ENCODE peak calls at places on chromosome 17, in five cellular contexts. G, Z, N, L and F are unnamed samples.

GRCh38 chr17:62995377-62995885 is 29.4 kb downstream of the TANC2 start:
- DNase-seq in G (peak), Z (peak), N (peak), L (peak), F (no peak)

GRCh38 chr17:21379080-21379711 is 3.0 kb downstream of the KCNJ12 start:
- DNase-seq in G (no peak), Z (no peak), N (no peak), L (no peak), F (no peak)

GRCh38 chr17:62761884-62762283 is 46.2 kb downstream of the MARCHF10 start:
- DNase-seq in G (no peak), Z (no peak), N (no peak), L (no peak), F (peak)

GRCh38 chr17:66459811-66460270 is 157.4 kb downstream of the PRKCA start:
- DNase-seq in G (peak), Z (peak), N (peak), L (no peak), F (no peak)

GRCh38 chr17:36768355-36768754 is 167.0 kb downstream of the MRM1 start:
- DNase-seq in G (no peak), Z (no peak), N (no peak), L (peak), F (no peak)

GRCh38 chr17:36731091-36731490 is 129.7 kb downstream of the MRM1 start:
- DNase-seq in G (no peak), Z (no peak), N (no peak), L (no peak), F (no peak)

GRCh38 chr17:38789185-38789584 is 10.2 kb downstream of the PIP4K2B start:
- DNase-seq in G (no peak), Z (peak), N (no peak), L (no peak), F (no peak)

GRCh38 chr17:33924105-33924504 is 331.0 kb upstream of the CCL2 start:
- DNase-seq in G (no peak), Z (no peak), N (no peak), L (peak), F (no peak)

GRCh38 chr17:47119746-47120520 is 69.2 kb downstream of the CDC27 start:
- DNase-seq in G (no peak), Z (peak), N (peak), L (no peak), F (no peak)

GRCh38 chr17:44386182-44386525 is 3.3 kb downstream of the ITGA2B start:
- DNase-seq in G (no peak), Z (no peak), N (no peak), L (no peak), F (no peak)

GRCh38 chr17:1153795-1154546 is 25.8 kb downstream of the ABR start:
- DNase-seq in G (peak), Z (peak), N (peak), L (no peak), F (peak)

GRCh38 chr17:21678451-21679081 is 13.8 kb upstream of the KCNJ18 start:
- DNase-seq in G (no peak), Z (no peak), N (no peak), L (peak), F (no peak)

GRCh38 chr17:68821860-68822693 is 133.1 kb downstream of the ABCA8 start:
- DNase-seq in G (peak), Z (peak), N (peak), L (no peak), F (no peak)

GRCh38 chr17:67526700-67527099 is 149.6 kb downstream of the PITPNC1 start:
- DNase-seq in G (no peak), Z (no peak), N (no peak), L (no peak), F (no peak)

GRCh38 chr17:81509048-81509686 is 3.4 kb downstream of the ACTG1 start:
- DNase-seq in G (peak), Z (no peak), N (peak), L (no peak), F (no peak)

GRCh38 chr17:15744885-15745284 is 12.8 kb downstream of the TBC1D26 start:
- DNase-seq in G (no peak), Z (no peak), N (no peak), L (no peak), F (no peak)

GRCh38 chr17:73637866-73638265 is 6.4 kb downstream of the SDK2 start:
- DNase-seq in G (no peak), Z (no peak), N (no peak), L (no peak), F (no peak)

GRCh38 chr17:27975146-27976011 is 67.1 kb upstream of the NLK start:
- DNase-seq in G (no peak), Z (peak), N (no peak), L (no peak), F (no peak)

GRCh38 chr17:19310151-19310550 is 52.4 kb downstream of the B9D1 start:
- DNase-seq in G (no peak), Z (no peak), N (no peak), L (no peak), F (no peak)

GRCh38 chr17:45371414-45372324 is 54.8 kb upstream of the MAP3K14 start:
- DNase-seq in G (peak), Z (peak), N (peak), L (no peak), F (peak)

DNA sequence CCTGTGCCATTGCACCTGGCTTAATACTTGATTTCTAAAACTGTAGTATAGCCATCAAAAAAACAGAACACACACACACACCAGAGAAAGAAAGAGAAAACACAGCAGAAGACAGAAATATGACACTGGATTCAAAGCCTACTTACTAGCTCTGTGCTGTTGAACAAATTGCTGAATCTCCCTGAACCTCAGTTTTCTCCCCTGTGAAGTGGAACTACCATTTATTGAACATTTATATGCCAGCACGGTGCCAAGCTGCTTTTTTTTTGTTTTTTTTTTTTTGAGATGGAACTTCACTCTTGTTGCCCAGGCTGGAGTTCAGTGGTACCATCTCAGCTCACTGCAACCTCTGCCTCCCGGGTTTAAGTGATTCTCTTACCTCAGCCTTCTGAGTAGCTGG is 13.2 kb upstream of the ALOX12B start:
- DNase-seq in G (no peak), Z (no peak), N (no peak), L (no peak), F (no peak)
- TF ChIP-seq MAFK in G (no peak), Z (no peak), N (no peak), L (no peak), F (no peak)

DNA sequence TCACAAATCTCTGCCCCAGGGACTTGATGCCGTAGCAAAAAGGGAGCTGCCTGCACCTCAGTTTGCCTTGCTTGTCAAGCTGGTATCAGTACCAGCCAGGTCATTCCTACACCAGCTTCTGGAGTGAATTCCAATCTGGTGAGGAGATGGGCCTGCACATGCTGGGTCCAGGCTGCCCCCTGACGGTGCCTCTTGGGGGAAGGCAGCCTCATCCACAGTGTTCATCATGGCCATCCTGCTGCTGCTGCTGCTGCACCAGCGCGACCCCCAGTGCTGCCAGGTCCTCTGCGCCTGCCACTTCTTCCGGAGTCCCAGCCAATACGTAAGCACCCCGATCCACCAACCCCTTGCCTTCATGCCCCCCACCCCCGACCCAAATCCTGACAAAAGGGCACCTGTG is 8.3 kb downstream of the MRPL27 start:
- DNase-seq in G (no peak), Z (peak), N (no peak), L (no peak), F (no peak)
- TF ChIP-seq MAFK in G (no peak), Z (no peak), N (no peak), L (no peak), F (no peak)

DNA sequence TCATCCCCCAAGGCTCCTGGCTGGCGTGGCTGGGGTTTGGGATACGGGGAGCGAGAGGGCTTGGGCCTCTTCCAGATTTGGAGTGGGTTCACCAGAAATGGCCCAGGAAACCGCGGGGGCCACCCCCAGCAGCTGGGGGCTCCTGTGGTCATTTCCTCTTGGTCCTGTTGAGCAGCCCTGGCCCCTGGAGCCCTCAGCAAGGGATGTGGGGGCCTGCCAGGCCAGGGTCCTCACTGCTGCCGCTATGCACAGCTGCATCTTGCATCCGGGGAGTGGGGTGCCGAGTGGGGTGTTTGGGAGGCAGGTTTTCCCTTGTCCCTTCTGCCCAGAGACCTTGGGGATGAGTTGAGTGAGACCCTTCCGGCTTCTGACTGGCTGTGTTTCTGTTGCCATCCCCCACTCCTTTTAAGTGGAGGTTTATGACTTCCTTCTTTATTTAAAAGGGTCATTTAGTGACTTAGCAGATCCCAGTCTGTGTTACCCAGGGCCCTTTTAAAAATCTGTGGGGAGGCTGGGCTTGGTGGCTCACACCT is 319.8 kb downstream of the SEC14L1 start:
- DNase-seq in G (no peak), Z (no peak), N (no peak), L (no peak), F (no peak)
- TF ChIP-seq MAFK in G (no peak), Z (no peak), N (no peak), L (no peak), F (no peak)

DNA sequence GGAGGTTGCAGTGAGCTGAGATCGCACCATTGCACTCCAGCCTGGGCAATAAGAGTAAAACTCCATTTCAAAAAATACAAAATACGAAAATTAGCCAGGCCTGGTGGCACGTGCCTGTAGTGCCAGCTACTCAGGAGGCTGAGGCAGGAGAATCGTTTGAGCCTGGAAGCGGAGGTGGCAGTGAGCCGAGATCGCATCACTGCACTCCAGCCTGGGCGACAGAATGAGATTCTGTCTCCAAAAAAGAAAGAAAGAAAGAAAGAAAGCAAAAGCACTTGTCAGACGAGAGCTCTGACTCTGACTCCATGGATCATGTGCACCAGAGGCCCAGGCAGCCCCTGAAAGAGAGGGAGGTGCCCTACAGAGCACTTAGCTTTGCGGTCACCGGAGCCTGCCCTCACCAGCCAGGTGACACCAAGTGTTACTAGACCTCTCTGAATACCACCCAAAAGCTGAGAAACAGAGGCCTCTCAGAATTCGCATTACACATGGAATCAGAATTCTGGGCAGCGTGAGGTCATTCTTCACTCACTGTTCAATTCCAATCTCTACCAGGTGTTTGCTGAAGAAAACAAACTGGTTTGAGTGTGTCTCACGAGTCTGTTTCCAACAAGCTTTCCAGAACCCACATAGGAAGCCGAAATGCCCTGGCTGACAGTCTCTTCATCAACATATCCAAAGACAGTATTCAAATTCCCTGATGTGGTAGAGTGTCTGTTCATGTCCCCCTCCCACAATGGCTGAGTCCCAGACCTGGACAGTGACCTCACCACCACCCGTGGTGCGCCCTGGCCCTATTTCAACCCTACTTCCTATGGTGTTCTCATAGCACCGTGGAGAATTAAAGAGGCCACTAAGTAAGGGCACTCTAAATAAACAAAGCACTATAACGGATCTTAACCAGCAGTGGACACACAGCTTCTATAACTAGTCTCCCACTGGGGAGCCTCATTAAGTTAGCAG is 1.5 kb downstream of the FLCN start:
- DNase-seq in G (no peak), Z (peak), N (peak), L (no peak), F (no peak)
- TF ChIP-seq MAFK in G (no peak), Z (no peak), N (no peak), L (no peak), F (no peak)

GRCh38 chr17:79538291-79538690 is 72.6 kb downstream of the RBFOX3 start:
- DNase-seq in G (no peak), Z (no peak), N (no peak), L (no peak), F (no peak)
- TF ChIP-seq MAFK in G (no peak), Z (no peak), N (no peak), L (no peak), F (no peak)

DNA sequence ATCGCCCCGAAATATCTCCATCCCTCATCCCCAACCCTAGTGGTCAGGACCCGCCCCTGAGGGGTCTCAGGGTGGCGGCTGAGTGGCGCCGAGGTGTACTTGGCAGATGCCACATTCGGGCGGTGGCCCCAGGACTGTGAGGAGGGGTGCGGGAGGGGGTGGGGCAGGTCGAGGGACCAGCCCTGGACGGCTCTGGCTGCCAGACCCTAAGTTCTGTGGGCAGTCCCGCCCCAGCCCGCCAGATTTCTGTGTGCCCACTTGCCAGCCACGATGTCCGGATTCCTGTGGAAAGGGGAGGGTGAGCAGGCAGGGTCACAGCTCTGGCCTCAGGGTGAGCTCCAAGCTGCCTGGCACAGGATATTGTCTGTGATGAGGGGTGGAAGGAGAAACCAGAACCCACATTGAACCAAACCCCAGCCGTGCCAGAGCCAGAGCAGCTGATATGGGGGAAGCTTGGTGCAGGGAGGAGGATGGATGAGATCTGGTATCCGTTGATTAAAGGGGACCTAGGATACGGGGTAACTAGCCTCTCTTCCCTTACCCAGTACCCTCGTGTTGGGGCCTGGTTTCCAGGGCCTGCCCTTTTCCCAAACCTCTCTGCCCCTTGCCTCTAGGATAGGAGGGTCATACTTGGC is 1.1 kb upstream of the CHAD start:
- DNase-seq in G (no peak), Z (no peak), N (no peak), L (no peak), F (no peak)
- TF ChIP-seq MAFK in G (no peak), Z (no peak), N (no peak), L (no peak), F (no peak)

GRCh38 chr17:58300336-58300735 is 19.6 kb upstream of the MPO start:
- DNase-seq in G (no peak), Z (no peak), N (no peak), L (no peak), F (no peak)
- TF ChIP-seq MAFK in G (no peak), Z (no peak), N (no peak), L (no peak), F (no peak)

GRCh38 chr17:57665128-57665527 is 80.0 kb downstream of the CCDC182 start:
- DNase-seq in G (no peak), Z (no peak), N (no peak), L (no peak), F (no peak)
- TF ChIP-seq MAFK in G (no peak), Z (no peak), N (no peak), L (no peak), F (no peak)

GRCh38 chr17:30761058-30761457 is 63.4 kb downstream of the CRLF3 start:
- DNase-seq in G (no peak), Z (no peak), N (no peak), L (no peak), F (no peak)
- TF ChIP-seq MAFK in G (no peak), Z (no peak), N (no peak), L (no peak), F (no peak)